ENCODE peak calls at places on chromosomes 13 and 19, in nine cellular contexts. H is mammary epithelial cell; F is GM23338; E is lower lobe of right lung; Q is CD4-positive, alpha-beta T cell; L is cardiac muscle cell; R is CD4-positive, alpha-beta memory T cell; G is CD8-positive, alpha-beta T cell; D is tibial artery. W is an unnamed sample.

GRCh38 chr19:13953021-13953531 is 767 bp downstream of the DCAF15 start:
- DNase-seq in G (peak; percentile 16), D (no peak), L (peak; percentile 59), R (no peak), F (peak; percentile 46), Q (no peak), H (peak; percentile 71), E (no peak), W (no peak)

GRCh38 chr13:95603887-95604533 is 40.5 kb downstream of the DZIP1 start:
- DNase-seq in H (peak; percentile 73), F (no peak), L (peak; percentile 59), Q (no peak), R (no peak), G (no peak), E (no peak), D (no peak), W (no peak)

GRCh38 chr19:11539495-11540365 is 1.1 kb downstream of the CNN1 start:
- DNase-seq in E (no peak), R (no peak), H (no peak), L (peak; percentile 55), Q (no peak), D (peak; percentile 41), G (no peak), F (peak; percentile 70), W (no peak)

GRCh38 chr13:81425286-81425685 is 1084.4 kb upstream of the SPRY2 start:
- DNase-seq in G (no peak), E (no peak), H (no peak), D (no peak), R (no peak), Q (no peak), L (no peak), F (no peak), W (no peak)

GRCh38 chr13:53631511-53631910 is 602.9 kb downstream of the OLFM4 start:
- DNase-seq in E (no peak), G (no peak), L (no peak), H (no peak), R (no peak), F (peak; percentile 20), Q (no peak), D (no peak), W (no peak)

GRCh38 chr19:13629687-13630357 is 123.5 kb upstream of the CACNA1A start:
- DNase-seq in F (no peak), G (no peak), L (peak; percentile 7), E (no peak), H (peak; percentile 20), D (no peak), R (no peak), Q (no peak), W (no peak)

GRCh38 chr19:55640577-55641375 is at the start of gene ZNF580:
- DNase-seq in Q (peak; percentile 38), L (peak; percentile 93), E (peak; percentile 73), R (peak; percentile 35), F (peak; percentile 75), D (no peak), H (peak; percentile 74), G (peak; percentile 49), W (no peak)

GRCh38 chr13:108419768-108420167 is 150.2 kb downstream of the TNFSF13B start:
- DNase-seq in E (no peak), L (no peak), D (no peak), F (no peak), G (no peak), H (no peak), R (no peak), Q (no peak), W (no peak)

GRCh38 chr13:33415822-33416221 is 130.3 kb upstream of the STARD13 start:
- DNase-seq in Q (no peak), G (no peak), E (no peak), D (no peak), L (no peak), F (no peak), R (no peak), H (no peak), W (no peak)

GRCh38 chr19:51552996-51553725 is 17.9 kb upstream of the ZNF175 start:
- DNase-seq in E (peak; percentile 71), R (no peak), D (peak; percentile 58), F (peak; percentile 97), L (peak; percentile 80), G (peak; percentile 40), Q (no peak), H (peak; percentile 57), W (no peak)

GRCh38 chr19:31066385-31066784 is 282.9 kb downstream of the TSHZ3 start:
- DNase-seq in F (no peak), H (peak; percentile 76), E (no peak), D (no peak), R (no peak), G (no peak), L (peak; percentile 14), Q (no peak), W (no peak)

GRCh38 chr19:53900191-53900860 is 8.8 kb upstream of the CACNG7 start:
- DNase-seq in F (no peak), R (no peak), L (no peak), D (no peak), E (no peak), Q (no peak), H (no peak), G (no peak), W (no peak)

GRCh38 chr19:57465680-57466381 is 8.9 kb upstream of the VN1R1 start:
- DNase-seq in D (no peak), L (peak; percentile 40), F (peak; percentile 82), E (no peak), R (peak; percentile 33), G (no peak), Q (no peak), H (peak; percentile 45), W (no peak)

GRCh38 chr19:49564616-49565045 is 15.7 kb downstream of the NOSIP start:
- DNase-seq in F (no peak), L (no peak), E (no peak), H (no peak), G (no peak), Q (no peak), D (no peak), R (peak; percentile 47), W (no peak)

GRCh38 chr13:92510416-92510815 is 716.2 kb upstream of the GPC6 start:
- DNase-seq in G (no peak), F (peak; percentile 28), R (no peak), D (no peak), E (no peak), L (peak; percentile 14), Q (no peak), H (peak; percentile 34), W (no peak)

GRCh38 chr13:41053384-41053826 is 7.9 kb upstream of the WBP4 start:
- DNase-seq in F (no peak), D (peak; percentile 66), L (peak; percentile 59), H (peak; percentile 20), E (no peak), Q (no peak), R (no peak), G (no peak), W (no peak)
- H3K27ac ChIP-seq in F (no peak overlapping the region), D (peak overlapping the region; percentile 59), L (no peak overlapping the region), H (no peak overlapping the region), E (peak overlapping the region; percentile 56), Q (no peak overlapping the region), R (no peak overlapping the region), G (no peak overlapping the region), W (peak overlapping the region; percentile 68)

DNA sequence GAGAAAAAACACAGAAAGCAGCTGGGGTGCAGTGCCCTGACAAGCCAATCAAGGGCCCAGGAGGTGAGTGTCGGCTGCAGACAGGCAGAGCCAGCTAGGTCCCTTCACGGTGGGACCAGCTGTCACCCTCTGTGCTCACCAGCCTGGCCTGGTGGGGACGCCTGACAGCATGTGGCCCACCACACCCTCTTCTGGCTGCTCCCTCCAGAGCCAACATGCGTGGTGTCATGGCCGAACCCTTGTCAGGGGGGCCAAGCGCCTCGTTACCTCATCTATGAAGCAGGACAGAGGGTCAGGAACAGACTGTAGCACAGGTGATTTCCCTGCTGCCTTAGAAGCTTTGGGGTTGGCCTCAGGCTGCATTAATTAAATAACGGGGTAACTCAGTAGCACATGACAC is 40.0 kb upstream of the ISYNA1 start:
- DNase-seq in Q (no peak), G (no peak), E (no peak), H (no peak), D (no peak), F (no peak), L (no peak), R (no peak), W (no peak)
- H3K27ac ChIP-seq in Q (peak overlapping the region; percentile 57), G (no peak overlapping the region), E (peak overlapping the region; percentile 87), H (no peak overlapping the region), D (peak overlapping the region; percentile 45), F (no peak overlapping the region), L (no peak overlapping the region), R (peak overlapping the region; percentile 63), W (peak overlapping the region; percentile 74)

GRCh38 chr13:94175076-94175475 is 304.4 kb downstream of the DCT start:
- DNase-seq in R (no peak), D (no peak), Q (no peak), H (no peak), F (no peak), G (no peak), L (no peak), E (no peak), W (no peak)

GRCh38 chr13:94173312-94173854 is 306.1 kb downstream of the DCT start:
- DNase-seq in L (no peak), R (no peak), H (no peak), D (no peak), G (no peak), F (no peak), Q (no peak), E (no peak), W (no peak)

GRCh38 chr13:94176576-94176975 is 302.9 kb downstream of the DCT start:
- DNase-seq in D (no peak), Q (no peak), L (no peak), R (no peak), E (no peak), G (no peak), F (no peak), H (no peak), W (no peak)

GRCh38 chr13:94177041-94177440 is 302.4 kb downstream of the DCT start:
- DNase-seq in F (no peak), E (no peak), Q (no peak), G (no peak), D (no peak), R (no peak), H (no peak), L (peak; percentile 45), W (no peak)

DNA sequence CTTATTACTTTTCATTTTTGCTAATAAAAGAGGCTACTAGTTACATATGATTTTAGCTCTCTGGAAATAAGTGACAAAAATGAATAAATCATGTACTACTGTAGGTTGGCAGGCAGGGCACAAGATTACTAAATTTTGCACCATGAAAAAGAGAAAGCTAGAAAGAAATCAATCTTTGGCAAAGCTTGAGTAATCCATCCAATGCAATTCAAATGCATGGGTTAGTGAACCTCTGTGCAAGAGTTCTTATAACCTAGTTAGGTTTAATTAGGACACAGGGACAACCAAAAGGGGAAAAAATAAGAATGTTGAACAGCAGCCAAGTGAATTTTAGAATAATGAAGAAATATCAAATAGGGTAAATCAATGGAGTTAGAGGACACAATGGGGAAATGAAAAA is 305.5 kb downstream of the DCT start:
- DNase-seq in F (no peak), D (no peak), R (no peak), L (no peak), Q (no peak), G (no peak), E (no peak), H (no peak), W (no peak)
- H3K27ac ChIP-seq in F (no peak overlapping the region), D (no peak overlapping the region), R (no peak overlapping the region), L (no peak overlapping the region), Q (no peak overlapping the region), G (no peak overlapping the region), E (no peak overlapping the region), H (no peak overlapping the region), W (no peak overlapping the region)

DNA sequence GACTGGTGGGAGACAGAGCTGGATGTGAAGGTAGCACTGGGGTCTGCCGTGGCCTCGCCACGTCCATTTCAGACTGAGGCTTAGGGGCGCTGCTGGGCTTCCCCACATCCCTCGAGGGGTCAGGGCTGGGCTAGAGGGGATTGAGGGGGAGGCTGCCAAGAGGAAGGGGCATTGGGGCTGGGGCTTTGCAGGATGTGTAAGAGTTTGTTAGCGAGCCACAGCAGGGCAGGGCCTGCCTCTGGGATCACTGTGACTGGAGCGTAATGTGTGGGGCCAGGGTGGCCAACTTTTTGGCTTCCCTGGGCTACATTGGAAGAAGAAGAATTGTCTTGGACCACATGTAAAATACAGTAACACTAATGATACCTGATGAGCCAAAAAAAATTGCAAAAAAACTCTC is 14.1 kb downstream of the ARID3A start:
- DNase-seq in R (no peak), E (no peak), G (no peak), D (no peak), H (no peak), F (no peak), Q (no peak), L (no peak), W (no peak)
- H3K27ac ChIP-seq in R (no peak overlapping the region), E (peak overlapping the region; percentile 81), G (no peak overlapping the region), D (peak overlapping the region; percentile 63), H (no peak overlapping the region), F (no peak overlapping the region), Q (no peak overlapping the region), L (peak overlapping the region; percentile 43), W (no peak overlapping the region)